ENCODE peak calls at places on chromosome 10, in four cellular contexts. O, K, I and S are unnamed samples.

GRCh38 chr10:50422259-50422658 is 170.9 kb upstream of the ASAH2 start:
- DNase-seq in O (no peak), K (no peak), I (no peak), S (no peak)

GRCh38 chr10:71812016-71812912 is 38.8 kb downstream of the PSAP start:
- DNase-seq in O (peak), K (peak), I (peak), S (no peak)

GRCh38 chr10:69049564-69049955 is 38.3 kb upstream of the SRGN start:
- DNase-seq in O (no peak), K (no peak), I (no peak), S (no peak)

GRCh38 chr10:18615618-18616017 is 35.8 kb downstream of the NSUN6 start:
- DNase-seq in O (no peak), K (no peak), I (no peak), S (no peak)

GRCh38 chr10:103616705-103617361 is 123.3 kb downstream of the NEURL1 start:
- DNase-seq in O (peak), K (peak), I (peak), S (peak)

GRCh38 chr10:103470755-103471653 is 8.0 kb downstream of the CALHM3 start:
- DNase-seq in O (no peak), K (peak), I (peak), S (no peak)

GRCh38 chr10:96974348-96974747 is 142.2 kb downstream of the LCOR start:
- DNase-seq in O (no peak), K (no peak), I (no peak), S (no peak)

GRCh38 chr10:62619409-62619730 is 185.2 kb upstream of the ADO start:
- DNase-seq in O (no peak), K (no peak), I (no peak), S (no peak)

GRCh38 chr10:59839576-59839975 is 66.8 kb downstream of the CCDC6 start:
- DNase-seq in O (no peak), K (no peak), I (no peak), S (no peak)

GRCh38 chr10:6382081-6382480 is 179.3 kb downstream of the PFKFB3 start:
- DNase-seq in O (no peak), K (no peak), I (no peak), S (no peak)

GRCh38 chr10:129848084-129848483 is 116.0 kb downstream of the EBF3 start:
- DNase-seq in O (no peak), K (peak), I (no peak), S (no peak)

DNA sequence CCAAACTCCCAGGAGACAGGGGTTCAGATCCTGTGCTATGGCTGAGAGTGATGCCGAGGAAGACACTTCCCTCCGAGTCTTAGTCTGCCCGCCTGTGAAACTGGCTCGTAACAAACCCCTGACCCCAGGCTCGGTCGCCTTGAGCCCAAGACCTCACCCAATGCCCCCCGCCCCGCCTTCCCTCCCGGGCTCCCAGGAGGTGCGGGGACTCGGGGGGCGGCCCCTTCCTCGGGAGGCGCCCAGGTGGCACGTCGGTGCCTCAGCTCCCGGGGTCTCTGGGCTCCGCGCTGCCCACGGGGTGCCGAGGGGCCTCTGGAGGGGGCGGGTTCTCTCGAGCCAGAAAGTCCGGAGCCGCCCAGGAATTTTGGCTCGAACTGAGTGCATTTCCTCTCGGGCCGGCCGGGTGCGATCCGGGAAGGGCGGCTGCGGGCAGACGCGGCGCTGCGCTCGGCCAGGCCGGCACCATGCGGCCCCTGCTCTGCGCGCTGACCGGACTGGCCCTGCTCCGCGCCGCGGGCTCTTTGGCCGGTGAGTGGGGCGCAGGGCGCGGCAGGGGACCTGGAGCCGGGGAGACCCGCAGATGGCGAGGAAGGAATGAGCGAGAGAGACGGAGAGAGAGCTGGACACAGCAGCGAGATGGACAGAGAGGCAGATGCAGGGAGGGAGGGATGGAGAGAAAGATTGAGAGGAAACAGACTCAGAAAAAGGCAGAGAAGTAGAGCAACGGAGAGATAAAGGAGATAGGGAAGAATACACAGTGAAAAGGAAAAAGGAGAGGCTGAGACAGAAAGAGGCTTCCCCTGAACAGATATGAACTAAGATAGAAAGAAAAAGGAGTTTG is at the start of gene PLAC9:
- DNase-seq in O (no peak), K (peak), I (peak), S (no peak)
- TF ChIP-seq POLR2A in O (no peak), K (no peak), I (no peak), S (no peak)

GRCh38 chr10:4931587-4931986 is 31.6 kb upstream of the AKR1C1 start:
- DNase-seq in O (no peak), K (no peak), I (peak), S (no peak)
- TF ChIP-seq POLR2A in O (no peak), K (no peak), I (peak), S (no peak)

DNA sequence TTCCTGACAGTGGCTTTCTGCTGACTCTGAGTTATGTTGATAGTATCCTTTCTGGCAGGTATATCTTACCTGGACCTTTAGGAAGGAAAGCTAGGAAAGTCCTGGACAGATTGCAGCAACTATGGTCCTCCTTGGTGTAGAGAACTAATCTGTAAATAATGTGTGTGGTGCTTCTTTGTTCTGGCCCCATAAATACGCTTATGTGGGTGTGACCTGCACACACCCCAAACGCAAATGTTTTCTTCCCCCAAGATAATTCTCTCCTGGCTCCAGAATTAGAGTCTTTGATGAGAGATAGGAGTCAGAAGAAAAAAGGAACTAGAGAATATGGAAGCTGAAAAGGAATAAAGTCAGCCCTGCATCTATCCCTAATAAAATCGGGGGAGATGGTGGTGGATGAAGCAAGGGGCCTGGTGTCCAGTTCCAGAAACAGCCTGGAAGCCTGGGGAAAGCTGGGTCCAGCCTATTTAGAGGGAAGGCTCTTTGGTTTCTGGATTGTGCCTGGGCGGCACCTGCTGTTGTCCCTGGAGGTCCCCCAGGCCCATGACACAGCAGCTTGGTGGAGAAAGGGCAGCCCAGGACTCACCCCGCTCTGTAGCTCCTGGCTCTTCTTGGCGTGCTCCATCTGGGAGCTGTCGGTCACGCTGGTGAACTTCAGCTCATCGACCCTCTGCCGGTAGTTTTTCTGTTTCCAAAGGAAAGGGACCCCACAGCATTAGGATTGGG is 38.2 kb downstream of the NRAP start:
- DNase-seq in O (no peak), K (no peak), I (no peak), S (no peak)
- TF ChIP-seq POLR2A in O (no peak), K (no peak), I (no peak), S (no peak)

GRCh38 chr10:101901340-101901739 is 57.7 kb upstream of the KCNIP2 start:
- DNase-seq in O (no peak), K (no peak), I (no peak), S (no peak)
- TF ChIP-seq POLR2A in O (no peak), K (no peak), I (no peak), S (no peak)

GRCh38 chr10:131997366-131998049 is 15.8 kb upstream of the BNIP3 start:
- DNase-seq in O (peak), K (peak), I (peak), S (peak)
- TF ChIP-seq POLR2A in O (no peak), K (no peak), I (peak), S (no peak)

DNA sequence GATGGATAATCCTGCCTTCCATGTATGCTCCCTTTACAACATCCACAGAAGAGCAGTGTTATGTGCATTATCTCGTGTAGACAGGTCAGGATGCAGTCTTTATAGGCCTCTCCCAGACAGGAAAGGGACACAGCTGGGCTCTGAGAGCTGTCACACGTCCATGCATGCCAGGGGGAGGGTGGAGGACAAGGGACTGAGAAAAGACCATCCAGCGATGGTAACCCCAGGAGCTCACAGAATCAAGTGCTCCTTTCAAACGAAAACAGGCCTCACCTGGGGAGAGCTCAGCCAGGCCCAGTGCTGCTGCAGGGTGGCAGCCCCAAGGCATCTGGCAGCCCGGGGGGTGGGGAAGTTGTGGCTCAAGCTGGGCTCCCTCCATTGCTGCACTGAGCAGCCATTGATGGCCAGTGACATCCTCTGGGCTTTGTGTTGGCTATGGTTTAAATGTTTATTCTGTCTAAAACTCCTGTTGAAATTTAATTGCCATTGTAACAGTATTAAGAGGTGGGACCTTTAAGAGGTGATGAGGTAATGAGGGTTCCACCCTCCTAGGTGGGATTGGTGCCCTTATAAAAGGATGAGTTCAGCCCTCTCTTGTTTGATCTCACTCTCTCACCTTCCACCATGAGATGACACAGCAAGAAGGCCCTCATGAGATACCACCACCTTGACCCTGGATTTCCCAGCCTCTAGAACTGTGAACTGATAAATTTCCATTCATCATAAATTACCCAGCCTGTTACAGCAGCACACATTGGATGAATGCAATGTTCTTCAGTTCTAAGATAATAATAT is 15.7 kb downstream of the JCAD start:
- DNase-seq in O (no peak), K (peak), I (no peak), S (no peak)
- TF ChIP-seq POLR2A in O (no peak), K (no peak), I (no peak), S (no peak)

GRCh38 chr10:13348216-13349017 is at the start of gene SEPHS1:
- DNase-seq in O (peak), K (peak), I (peak), S (peak)
- TF ChIP-seq POLR2A in O (no peak), K (no peak), I (peak), S (no peak)

GRCh38 chr10:92689663-92690210 is at the start of gene HHEX:
- DNase-seq in O (no peak), K (peak), I (peak), S (no peak)
- TF ChIP-seq POLR2A in O (peak), K (no peak), I (peak), S (no peak)